ENCODE peak calls at places on chromosomes 16 and 17, in four cellular contexts. C is activated gamma-delta T cell treated with anti-CD3 and anti-CD28 coated beads, Interleukin-2, amount 50 U/mL, for 16 hours; Z is HFFc6; A is astrocyte of the spinal cord. I is an unnamed sample.

GRCh38 chr16:1740234-1740633 is 31.1 kb downstream of the NME3 start:
- DNase-seq in C (no peak), Z (no peak), A (no peak), I (no peak)

GRCh38 chr17:8162997-8163977 is 539 bp upstream of the VAMP2 start:
- DNase-seq in C (no peak), Z (no peak), A (no peak), I (no peak)

GRCh38 chr17:43468746-43469544 is 14.8 kb upstream of the DHX8 start:
- DNase-seq in C (no peak), Z (peak), A (peak), I (peak)

GRCh38 chr16:88970095-88970494 is 6.9 kb downstream of the CBFA2T3 start:
- DNase-seq in C (no peak), Z (no peak), A (no peak), I (no peak)

GRCh38 chr17:45144199-45145034 is 3.9 kb upstream of the HEXIM1 start:
- DNase-seq in C (no peak), Z (no peak), A (no peak), I (no peak)

GRCh38 chr17:49603720-49604119 is 28.0 kb downstream of the NXPH3 start:
- DNase-seq in C (no peak), Z (no peak), A (no peak), I (no peak)

GRCh38 chr16:22739077-22739476 is 74.9 kb upstream of the HS3ST2 start:
- DNase-seq in C (no peak), Z (no peak), A (no peak), I (no peak)

GRCh38 chr16:5024632-5025031 is 9.1 kb downstream of the NAGPA start:
- DNase-seq in C (no peak), Z (peak), A (peak), I (no peak)

GRCh38 chr16:3092501-3092991 is 6.5 kb downstream of the ZSCAN10 start:
- DNase-seq in C (no peak), Z (no peak), A (no peak), I (no peak)

GRCh38 chr17:10226930-10227695 is 28.7 kb upstream of the GAS7 start:
- DNase-seq in C (peak), Z (no peak), A (no peak), I (peak)

GRCh38 chr16:77457046-77457445 is 22.2 kb upstream of the ADAMTS18 start:
- DNase-seq in C (no peak), Z (no peak), A (peak), I (no peak)

GRCh38 chr16:71628810-71629209 is 2.8 kb downstream of the MARVELD3 start:
- DNase-seq in C (no peak), Z (no peak), A (peak), I (peak)

GRCh38 chr16:78537511-78537910 is 438.1 kb downstream of the WWOX start:
- DNase-seq in C (no peak), Z (no peak), A (no peak), I (no peak)

GRCh38 chr17:80253631-80254395 is 6.8 kb upstream of the RNF213 start:
- DNase-seq in C (no peak), Z (no peak), A (no peak), I (no peak)

GRCh38 chr16:88195021-88195581 is 187.7 kb upstream of the ZNF469 start:
- DNase-seq in C (no peak), Z (no peak), A (no peak), I (no peak)

GRCh38 chr16:81067166-81067565 is 9.9 kb downstream of the C16orf46 start:
- DNase-seq in C (no peak), Z (no peak), A (no peak), I (no peak)

GRCh38 chr17:48484256-48484655 is 46.6 kb downstream of the HOXB1 start:
- DNase-seq in C (no peak), Z (peak), A (no peak), I (peak)

GRCh38 chr16:81673432-81673831 is 105.7 kb upstream of the PLCG2 start:
- DNase-seq in C (no peak), Z (no peak), A (no peak), I (no peak)

GRCh38 chr16:51268237-51268636 is 117.2 kb upstream of the SALL1 start:
- DNase-seq in C (no peak), Z (no peak), A (no peak), I (no peak)

GRCh38 chr17:77891602-77892001 is 66.9 kb upstream of the TNRC6C start:
- DNase-seq in C (no peak), Z (no peak), A (no peak), I (no peak)

GRCh38 chr16:75471723-75472634 is 7.5 kb upstream of the TMEM170A start:
- DNase-seq in C (no peak), Z (peak), A (peak), I (peak)

GRCh38 chr17:49574283-49574892 is 1.3 kb upstream of the NXPH3 start:
- DNase-seq in C (no peak), Z (no peak), A (no peak), I (no peak)

GRCh38 chr16:89330177-89330856 is 112.8 kb downstream of the ZNF778 start:
- DNase-seq in C (no peak), Z (no peak), A (peak), I (peak)

GRCh38 chr17:44752953-44753861 is 5.6 kb upstream of the ADAM11 start:
- DNase-seq in C (no peak), Z (no peak), A (no peak), I (no peak)

GRCh38 chr16:12375341-12375740 is 398.8 kb downstream of the SNX29 start:
- DNase-seq in C (no peak), Z (no peak), A (no peak), I (no peak)

GRCh38 chr17:41308918-41309359 is at the start of gene KRTAP16-1:
- DNase-seq in C (peak), Z (no peak), A (no peak), I (no peak)

GRCh38 chr16:53912155-53912554 is 208.2 kb downstream of the FTO start:
- DNase-seq in C (peak), Z (no peak), A (no peak), I (peak)

GRCh38 chr17:6047966-6048365 is 22.2 kb upstream of the WSCD1 start:
- DNase-seq in C (no peak), Z (peak), A (peak), I (no peak)